ENCODE peak calls at places on chromosomes 6 and 20, in five cellular contexts. I, H, F, U and Q are unnamed samples.

GRCh38 chr20:43849496-43850197 is 65.0 kb upstream of the TOX2 start:
- DNase-seq in I (no peak), H (peak), F (no peak), U (no peak), Q (no peak)

GRCh38 chr6:95203153-95203754 is 374.1 kb upstream of the MANEA start:
- DNase-seq in F (no peak), U (no peak), H (peak), I (peak), Q (no peak)

GRCh38 chr20:13029687-13030510 is 21.1 kb downstream of the SPTLC3 start:
- DNase-seq in H (peak), F (no peak), I (no peak), U (peak), Q (no peak)

GRCh38 chr6:36318690-36319435 is 17.8 kb downstream of the BNIP5 start:
- DNase-seq in I (no peak), U (peak), H (no peak), F (no peak), Q (no peak)

GRCh38 chr6:6614096-6614964 is 25.8 kb downstream of the LY86 start:
- DNase-seq in U (no peak), I (no peak), F (no peak), H (no peak), Q (no peak)

GRCh38 chr6:105898286-105898685 is 187.8 kb upstream of the PRDM1 start:
- DNase-seq in H (peak), U (no peak), F (no peak), I (no peak), Q (no peak)

GRCh38 chr6:80523531-80523970 is 417.1 kb downstream of the BCKDHB start:
- DNase-seq in H (peak), U (no peak), F (no peak), I (no peak), Q (no peak)

GRCh38 chr6:2940010-2940850 is 31.1 kb downstream of the SERPINB6 start:
- DNase-seq in F (no peak), U (peak), H (no peak), I (no peak), Q (no peak)

GRCh38 chr6:155327326-155328073 is 13.2 kb upstream of the TFB1M start:
- DNase-seq in U (peak), I (peak), H (peak), F (peak), Q (no peak)

GRCh38 chr20:59495166-59495565 is 109.2 kb upstream of the PHACTR3 start:
- DNase-seq in F (no peak), U (no peak), H (no peak), I (no peak), Q (no peak)

GRCh38 chr6:18492957-18493356 is 105.8 kb downstream of the RNF144B start:
- DNase-seq in U (no peak), F (no peak), H (no peak), I (no peak), Q (no peak)

DNA sequence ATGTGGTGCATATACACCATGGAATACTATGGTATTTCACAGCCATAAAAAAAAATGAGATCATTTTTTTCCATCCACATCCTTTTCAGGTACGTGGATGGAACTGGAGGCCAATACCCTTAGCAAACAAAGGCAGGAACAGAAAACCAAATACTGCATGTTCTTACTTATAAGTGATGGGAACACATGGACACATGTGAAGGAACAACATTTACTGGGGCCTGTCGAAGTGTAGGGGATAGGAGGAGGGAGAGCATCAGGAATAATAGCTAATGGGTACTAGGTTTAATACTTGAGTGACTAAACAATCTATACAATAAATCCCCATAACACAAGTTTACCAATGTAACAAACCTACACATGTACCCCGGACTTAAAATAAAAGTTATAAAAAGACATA is 30.5 kb downstream of the CCN2 start:
- DNase-seq in I (no peak), H (no peak), U (no peak), F (no peak), Q (no peak)
- H3K4me3 ChIP-seq in I (no peak), H (no peak), U (no peak), F (no peak), Q (no peak)

DNA sequence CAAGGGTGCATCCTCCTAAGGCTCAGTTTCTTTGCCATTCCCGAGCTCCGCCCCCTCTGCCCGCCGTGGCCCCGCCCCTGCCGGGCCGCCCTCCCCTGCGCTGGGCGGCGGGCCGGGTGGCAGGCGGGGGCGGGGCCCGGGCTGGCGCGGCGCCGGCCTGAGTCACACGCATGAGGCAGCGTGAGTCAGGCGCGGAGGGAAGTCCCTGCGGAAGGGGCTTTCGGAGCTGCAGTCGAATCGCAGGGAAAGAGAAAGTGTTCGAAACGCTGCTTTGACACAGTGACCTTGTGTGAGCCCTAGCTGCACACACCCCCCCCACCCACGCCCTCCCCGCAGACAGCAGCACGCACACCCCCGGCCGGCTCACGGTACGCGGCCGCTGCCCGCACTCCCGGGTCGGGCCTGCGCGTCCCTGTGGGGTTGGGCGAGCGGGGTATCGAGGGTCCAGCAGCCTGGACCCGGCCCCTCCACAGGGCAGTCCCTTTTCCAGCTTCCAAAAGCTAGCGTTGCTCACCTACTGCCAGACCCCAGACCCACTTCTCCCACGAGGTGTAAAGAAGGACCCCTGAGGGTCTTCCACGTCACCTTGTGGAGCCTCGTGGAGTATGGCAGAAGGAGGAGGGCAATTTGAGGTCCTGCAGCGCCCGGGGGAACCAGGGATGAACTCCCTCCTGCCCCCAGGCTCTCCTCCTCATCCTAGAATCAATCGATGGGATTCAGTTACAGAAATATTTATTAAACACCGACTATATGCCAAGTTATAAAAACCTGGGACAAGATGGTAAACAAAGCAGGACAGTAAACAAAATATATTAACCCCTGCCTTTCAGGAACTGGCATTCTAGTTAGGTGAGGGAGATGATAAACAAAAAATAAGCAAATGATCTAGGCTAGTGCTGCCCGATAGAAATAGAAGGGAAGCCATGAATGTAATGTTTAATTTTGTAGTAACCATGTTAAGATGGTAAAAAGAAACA is 12.4 kb upstream of the HMGA1 start:
- DNase-seq in I (peak), U (peak), F (peak), H (peak), Q (peak)
- TF ChIP-seq POLR2A in I (peak), U (no peak), F (peak), H (peak), Q (peak)

DNA sequence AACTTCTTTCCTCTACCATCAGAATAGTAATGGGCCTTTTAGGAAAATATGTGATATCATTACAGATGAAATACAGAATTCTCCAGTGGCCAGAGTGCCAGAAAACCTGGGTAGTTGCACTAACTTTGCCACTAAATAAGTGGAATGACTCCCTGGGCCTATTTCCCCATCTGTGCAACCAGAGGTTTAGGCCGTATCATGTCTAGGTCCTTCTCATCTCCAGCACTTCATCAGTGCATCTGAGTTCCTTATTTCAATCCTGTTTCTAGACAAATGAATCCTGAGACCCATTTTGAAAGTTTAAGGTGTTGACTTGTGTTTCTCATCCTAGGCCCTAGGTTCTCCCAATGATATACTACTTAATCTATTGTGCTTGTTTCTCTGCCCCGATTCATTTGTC is 236.2 kb downstream of the CD83 start:
- DNase-seq in H (no peak), I (no peak), U (no peak), F (no peak), Q (no peak)
- TF ChIP-seq CTCF in H (no peak), I (no peak), U (no peak), F (no peak), Q (no peak)

DNA sequence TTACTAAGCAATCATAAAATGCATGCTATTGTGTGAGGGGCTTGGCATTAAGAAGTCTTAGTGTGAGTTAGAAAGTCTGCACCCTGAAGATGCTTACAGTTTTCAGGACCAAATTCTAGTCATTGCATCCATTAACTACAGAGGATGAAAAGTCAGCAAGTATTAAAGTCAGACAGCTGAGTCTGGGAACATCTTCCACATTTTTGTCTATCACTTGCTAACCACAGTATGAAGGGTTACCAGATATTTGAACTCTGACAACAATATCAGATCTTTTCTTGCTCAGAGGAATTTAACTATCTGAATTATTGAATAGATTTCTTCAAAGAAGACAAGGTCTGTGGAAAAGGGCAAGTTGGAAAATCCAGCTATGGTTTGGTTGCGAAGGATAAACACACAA is 264.4 kb downstream of the BTBD9 start:
- DNase-seq in H (no peak), F (no peak), U (no peak), I (no peak), Q (no peak)
- H3K4me3 ChIP-seq in H (no peak), F (no peak), U (no peak), I (no peak), Q (no peak)

GRCh38 chr6:28125396-28125795 is 987 bp downstream of the ZSCAN16 start:
- DNase-seq in U (no peak), I (no peak), F (no peak), H (no peak), Q (no peak)

GRCh38 chr6:28124971-28125353 is 553 bp downstream of the ZSCAN16 start:
- DNase-seq in I (no peak), U (no peak), H (no peak), F (no peak), Q (no peak)

GRCh38 chr6:28124350-28124970 is at the start of gene ZSCAN16:
- DNase-seq in H (peak), I (no peak), U (peak), F (peak), Q (peak)
- TF ChIP-seq POLR2A in H (no peak), I (no peak), U (no peak), F (no peak), Q (no peak)

GRCh38 chr20:11101243-11101642 is 427.4 kb upstream of the JAG1 start:
- DNase-seq in H (peak), F (no peak), I (no peak), U (no peak), Q (no peak)

GRCh38 chr20:11103866-11104265 is 430.1 kb upstream of the JAG1 start:
- DNase-seq in I (no peak), H (peak), F (no peak), U (no peak), Q (no peak)

GRCh38 chr20:11098888-11099287 is 425.1 kb upstream of the JAG1 start:
- DNase-seq in H (no peak), I (no peak), U (no peak), F (no peak), Q (no peak)

GRCh38 chr20:11101696-11102095 is 427.9 kb upstream of the JAG1 start:
- DNase-seq in U (no peak), F (no peak), I (no peak), H (no peak), Q (no peak)
- TF ChIP-seq CTCF in U (no peak), F (no peak), I (no peak), H (no peak), Q (no peak)

DNA sequence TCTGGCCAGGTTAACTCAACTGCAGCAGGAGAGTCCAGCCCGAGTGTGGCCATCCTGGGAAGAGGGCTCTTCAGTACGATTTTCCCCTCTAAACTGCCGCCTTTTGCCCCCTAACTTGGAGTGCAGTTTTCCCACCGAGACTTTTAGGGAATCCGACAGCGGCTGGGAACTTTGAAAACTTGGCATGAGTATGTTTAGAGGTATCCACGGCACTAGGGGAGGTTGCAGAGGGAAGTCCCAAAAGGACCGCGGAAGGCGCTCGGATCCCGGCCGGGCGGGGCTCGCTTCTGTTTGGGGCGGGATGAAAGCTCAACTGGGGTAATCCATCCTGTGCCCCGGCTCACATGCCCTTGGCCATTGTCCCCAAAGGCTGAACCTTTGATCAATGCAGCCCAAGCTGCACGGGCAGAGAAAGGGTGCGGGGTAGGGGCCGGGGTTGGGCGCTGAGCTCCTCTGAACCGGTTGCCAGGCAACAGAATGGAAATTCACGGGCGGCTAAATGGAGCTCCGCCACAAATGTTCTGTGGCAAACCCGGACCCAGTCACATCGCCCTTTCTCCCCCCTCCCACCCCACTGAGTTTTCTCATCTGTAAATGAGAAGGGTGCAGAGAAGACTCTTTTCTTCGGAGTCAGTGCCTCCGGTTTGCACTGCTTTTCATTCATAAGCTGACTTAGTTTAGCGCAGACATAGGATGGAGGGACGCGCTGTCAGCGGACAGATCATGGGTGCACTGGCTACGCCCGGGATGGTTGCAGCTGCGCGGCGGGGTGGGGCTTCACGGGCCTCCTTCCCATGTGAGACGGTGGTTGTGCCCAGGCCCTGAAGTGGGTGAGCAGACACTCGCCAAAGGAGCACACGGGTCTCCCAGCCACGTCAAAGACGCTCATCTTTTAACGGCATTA is 2.3 kb downstream of the BMP6 start:
- DNase-seq in I (no peak), H (no peak), U (no peak), F (no peak), Q (no peak)
- H3K4me3 ChIP-seq in I (no peak), H (peak), U (peak), F (peak), Q (peak)

DNA sequence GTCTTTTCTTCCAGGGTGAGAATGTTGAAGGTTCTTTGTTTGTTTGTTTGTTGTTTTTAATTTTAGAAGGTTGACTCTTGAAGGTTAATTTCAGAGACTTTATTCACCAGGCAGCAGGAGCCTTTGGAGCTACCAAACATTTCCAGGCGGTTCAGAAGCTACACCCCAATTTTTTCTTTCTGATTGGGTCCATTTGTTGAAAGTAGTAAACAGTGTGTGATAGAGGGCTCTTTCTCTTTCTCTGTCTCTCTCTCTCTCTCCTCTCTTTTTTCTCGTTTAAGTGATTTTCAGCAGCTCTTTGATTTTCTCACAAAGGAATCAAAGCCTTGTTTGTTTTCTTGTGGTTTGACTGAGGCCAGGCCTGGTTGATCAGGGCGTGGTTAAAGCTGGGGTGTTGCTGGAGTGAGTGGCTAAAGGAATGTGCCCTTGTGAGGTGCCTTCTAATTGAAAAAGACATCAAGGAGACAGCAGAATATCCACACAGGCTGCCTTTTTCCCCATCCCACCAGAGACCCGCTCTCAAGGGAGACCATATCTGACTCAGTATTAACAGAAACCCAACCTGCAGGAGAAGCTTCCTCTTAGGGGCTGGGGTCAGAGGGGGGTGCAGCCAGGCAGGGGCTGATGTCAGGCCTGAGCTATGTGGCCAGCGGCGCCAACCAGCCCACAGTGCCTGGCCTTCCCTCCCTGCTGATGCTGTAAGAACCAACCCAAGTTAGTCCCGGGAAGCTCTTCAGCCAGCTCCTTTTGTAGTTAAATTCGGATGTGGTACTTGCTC is 40.4 kb upstream of the NAA20 start:
- DNase-seq in I (no peak), F (peak), U (peak), H (peak), Q (no peak)
- TF ChIP-seq POLR2A in I (no peak), F (no peak), U (peak), H (peak), Q (peak)

GRCh38 chr6:116100419-116101297 is at the start of gene NT5DC1:
- DNase-seq in F (peak), U (peak), I (peak), H (peak), Q (peak)
- TF ChIP-seq CTCF in F (no peak), U (no peak), I (peak), H (no peak), Q (peak)